ENCODE peak calls at places on chromosomes 4 and X, in four cellular contexts. W is SK-N-SH, K is K562, M is IMR-90. D is an unnamed sample.

GRCh38 chr4:173411106-173411703 is 12.3 kb upstream of the SCRG1 start:
- DNase-seq in W (no peak), K (no peak), M (no peak), D (no peak)

GRCh38 chrX:29082558-29082957 is 495.3 kb downstream of the IL1RAPL1 start:
- DNase-seq in W (no peak), K (no peak), M (no peak), D (no peak)

GRCh38 chr4:5976431-5976830 is 41.8 kb downstream of the C4orf50 start:
- DNase-seq in W (no peak), K (no peak), M (no peak), D (no peak)

GRCh38 chrX:17375361-17375630 is 296 bp downstream of the NHS start:
- DNase-seq in W (no peak), K (no peak), M (no peak), D (peak; percentile 5)

GRCh38 chrX:32894679-32895078 is 316.7 kb downstream of the DMD start:
- DNase-seq in W (no peak), K (no peak), M (no peak), D (no peak)

GRCh38 chr4:185219551-185220344 is 10.3 kb downstream of the SNX25 start:
- DNase-seq in W (no peak), K (no peak), M (peak; percentile 78), D (no peak)

GRCh38 chrX:154411981-154412340 is 622 bp downstream of the TAFAZZIN start:
- DNase-seq in W (peak; percentile 81), K (peak; percentile 70), M (peak; percentile 26), D (peak; percentile 67)

GRCh38 chr4:186727977-186728519 is 4.4 kb upstream of the FAT1 start:
- DNase-seq in W (no peak), K (no peak), M (no peak), D (peak; percentile 72)

GRCh38 chr4:89204624-89205023 is 93.3 kb downstream of the TIGD2 start:
- DNase-seq in W (no peak), K (no peak), M (no peak), D (no peak)

GRCh38 chr4:88938138-88938537 is 118.8 kb downstream of the FAM13A start:
- DNase-seq in W (no peak), K (no peak), M (peak; percentile 96), D (peak; percentile 24)

GRCh38 chr4:20268028-20268427 is 16.3 kb downstream of the SLIT2 start:
- DNase-seq in W (no peak), K (no peak), M (no peak), D (no peak)

GRCh38 chrX:107559506-107559905 is 68.8 kb upstream of the PRPS1 start:
- DNase-seq in W (no peak), K (no peak), M (peak; percentile 16), D (no peak)

GRCh38 chr4:152385551-152385950 is 150.3 kb downstream of the FBXW7 start:
- DNase-seq in W (peak; percentile 2), K (peak; percentile 7), M (peak; percentile 31), D (no peak)

GRCh38 chrX:65528705-65529340 is 5.8 kb downstream of the LAS1L start:
- DNase-seq in W (peak; percentile 74), K (peak; percentile 68), M (peak; percentile 10), D (peak; percentile 75)

GRCh38 chr4:40682298-40683101 is 52.8 kb upstream of the RBM47 start:
- DNase-seq in W (no peak), K (no peak), M (no peak), D (no peak)

GRCh38 chr4:155722816-155723499 is 35.9 kb upstream of the GUCY1B1 start:
- DNase-seq in W (no peak), K (no peak), M (peak; percentile 77), D (no peak)

GRCh38 chr4:55036405-55036804 is 89.0 kb downstream of the KDR start:
- DNase-seq in W (no peak), K (no peak), M (no peak), D (no peak)

GRCh38 chr4:36244257-36245084 is at the start of gene ARAP2:
- DNase-seq in W (peak; percentile 19), K (peak; percentile 7), M (peak; percentile 4), D (peak; percentile 15)

GRCh38 chr4:74042681-74043080 is 4.2 kb upstream of the CXCL3 start:
- DNase-seq in W (no peak), K (no peak), M (no peak), D (no peak)

GRCh38 chr4:53089940-53090729 is 228.0 kb downstream of the RASL11B start:
- DNase-seq in W (no peak), K (no peak), M (no peak), D (no peak)

GRCh38 chr4:140837742-140838141 is 81.6 kb upstream of the TBC1D9 start:
- DNase-seq in W (no peak), K (no peak), M (no peak), D (no peak)
- TF ChIP-seq RCOR1 in W (no peak), K (no peak), M (no peak), D (no peak)

GRCh38 chr4:151197258-151197657 is 79.7 kb upstream of the PRSS48 start:
- DNase-seq in W (no peak), K (no peak), M (no peak), D (no peak)

GRCh38 chr4:151202381-151202780 is 74.6 kb upstream of the PRSS48 start:
- DNase-seq in W (no peak), K (no peak), M (no peak), D (no peak)

GRCh38 chr4:151198748-151199147 is 78.2 kb upstream of the PRSS48 start:
- DNase-seq in W (no peak), K (no peak), M (peak; percentile 54), D (no peak)

GRCh38 chr4:151202851-151203455 is 74.0 kb upstream of the PRSS48 start:
- DNase-seq in W (no peak), K (no peak), M (peak; percentile 14), D (no peak)

DNA sequence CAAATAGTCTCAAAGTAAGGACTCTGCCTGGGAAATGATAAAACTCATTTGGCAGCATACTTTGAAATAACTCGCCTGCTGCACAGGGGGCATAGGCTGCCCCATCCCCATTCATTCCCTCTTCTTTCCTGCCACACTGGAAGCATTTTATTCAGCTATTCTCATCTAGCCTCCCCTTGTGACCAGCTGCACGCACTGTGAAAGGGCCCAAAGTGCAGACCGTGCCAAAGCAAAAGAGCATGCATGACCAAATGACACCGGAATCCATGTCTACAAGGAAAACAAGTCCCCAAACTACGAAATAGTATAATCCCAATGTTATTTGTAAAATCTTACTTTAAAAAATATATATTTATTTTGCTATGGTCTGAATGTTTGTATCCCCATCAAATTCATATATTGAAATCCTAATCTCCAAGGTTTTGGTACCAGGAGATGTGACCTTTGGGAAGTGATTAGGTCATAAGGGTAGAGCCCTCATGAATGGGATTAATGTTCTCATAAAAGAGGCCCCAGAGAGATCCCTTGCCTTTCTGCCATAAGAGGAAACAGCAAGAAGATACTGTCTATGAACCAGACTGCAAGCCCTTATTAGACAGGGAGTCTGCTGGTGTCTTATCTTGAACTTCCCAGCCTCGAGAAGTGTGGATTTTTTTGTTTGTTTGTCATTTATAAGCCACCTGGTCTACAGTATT is 77.3 kb upstream of the PRSS48 start:
- DNase-seq in W (no peak), K (no peak), M (no peak), D (no peak)
- TF ChIP-seq RCOR1 in W (no peak), K (no peak), M (no peak), D (no peak)

GRCh38 chr4:28490669-28491068 is 1630.0 kb downstream of the STIM2 start:
- DNase-seq in W (no peak), K (no peak), M (peak; percentile 52), D (no peak)
- TF ChIP-seq RCOR1 in W (no peak), K (no peak), M (no peak), D (no peak)

GRCh38 chrX:11059923-11060322 is 51.2 kb upstream of the HCCS start:
- DNase-seq in W (no peak), K (no peak), M (peak; percentile 35), D (no peak)
- TF ChIP-seq RCOR1 in W (no peak), K (no peak), M (no peak), D (no peak)

GRCh38 chrX:95678679-95679078 is 1006.0 kb upstream of the DIAPH2 start:
- DNase-seq in W (no peak), K (no peak), M (no peak), D (no peak)
- TF ChIP-seq RCOR1 in W (no peak), K (no peak), M (no peak), D (no peak)

GRCh38 chr4:32199639-32200038 is 1479.5 kb downstream of the PCDH7 start:
- DNase-seq in W (no peak), K (no peak), M (no peak), D (no peak)

GRCh38 chr4:32207456-32207855 is 1487.3 kb downstream of the PCDH7 start:
- DNase-seq in W (no peak), K (no peak), M (no peak), D (no peak)

GRCh38 chr4:32206756-32207155 is 1486.6 kb downstream of the PCDH7 start:
- DNase-seq in W (no peak), K (no peak), M (no peak), D (no peak)

GRCh38 chr4:32203340-32203739 is 1483.2 kb downstream of the PCDH7 start:
- DNase-seq in W (no peak), K (no peak), M (no peak), D (no peak)
- TF ChIP-seq RCOR1 in W (no peak), K (no peak), M (no peak), D (no peak)